ENCODE peak calls at places on chromosomes 12 and 14, in four cellular contexts. G, L, E and J are unnamed samples.

GRCh38 chr14:57486767-57487379 is 6.8 kb downstream of the CCDC198 start:
- DNase-seq in G (peak; percentile 50), L (no peak), E (no peak), J (no peak)

GRCh38 chr14:72781476-72782181 is 112.3 kb downstream of the DPF3 start:
- DNase-seq in G (peak; percentile 41), L (no peak), E (no peak), J (no peak)

GRCh38 chr12:123075591-123076171 is 75.2 kb downstream of the PITPNM2 start:
- DNase-seq in G (no peak), L (no peak), E (peak; percentile 46), J (no peak)

GRCh38 chr12:3218150-3218845 is 141.1 kb downstream of the TSPAN9 start:
- DNase-seq in G (peak; percentile 79), L (no peak), E (peak; percentile 67), J (no peak)

GRCh38 chr12:85835810-85836715 is at the start of gene RASSF9:
- DNase-seq in G (peak; percentile 27), L (no peak), E (no peak), J (no peak)

GRCh38 chr12:94982456-94982855 is 21.0 kb downstream of the NDUFA12 start:
- DNase-seq in G (no peak), L (no peak), E (no peak), J (no peak)

GRCh38 chr12:110668480-110669192 is 20.3 kb downstream of the HVCN1 start:
- DNase-seq in G (no peak), L (no peak), E (no peak), J (no peak)

GRCh38 chr14:63267171-63267570 is 51.6 kb downstream of the GPHB5 start:
- DNase-seq in G (no peak), L (no peak), E (no peak), J (no peak)

GRCh38 chr14:105980224-105980623 is 453.8 kb downstream of the TMEM121 start:
- DNase-seq in G (no peak), L (no peak), E (no peak), J (no peak)

GRCh38 chr12:52041695-52042123 is 9.5 kb upstream of the NR4A1 start:
- DNase-seq in G (no peak), L (no peak), E (no peak), J (no peak)